ENCODE peak calls at places on chromosomes 13 and 19, in seven cellular contexts. P, N, H, E, X, A and T are unnamed samples. For H3K4me1, the result is how much of the 10 kb centered on the place peaks cover.

GRCh38 chr19:46737275-46737654 is 8.6 kb upstream of the FKRP start:
- DNase-seq in P (no peak), N (no peak), H (no peak), E (no peak), X (no peak), A (no peak), T (no peak)

GRCh38 chr19:43578787-43579186 is 3.2 kb downstream of the PINLYP start:
- DNase-seq in P (no peak), N (no peak), H (no peak), E (no peak), X (no peak), A (no peak), T (no peak)

GRCh38 chr19:53537523-53538377 is at the start of gene ZNF331:
- DNase-seq in P (peak), N (peak), H (peak), E (peak), X (peak), A (no peak), T (peak)

GRCh38 chr19:39325778-39326680 is 5.4 kb upstream of the LRFN1 start:
- DNase-seq in P (no peak), N (peak), H (peak), E (peak), X (peak), A (no peak), T (no peak)

GRCh38 chr13:113938716-113939115 is 35.2 kb downstream of the C13orf46 start:
- DNase-seq in P (no peak), N (peak), H (no peak), E (no peak), X (no peak), A (no peak), T (no peak)

GRCh38 chr13:110308377-110309158 is 1.5 kb downstream of the COL4A2 start:
- DNase-seq in P (peak), N (peak), H (peak), E (peak), X (peak), A (no peak), T (peak)

GRCh38 chr19:2977686-2978466 is 512 bp downstream of the TLE6 start:
- DNase-seq in P (peak), N (no peak), H (no peak), E (no peak), X (no peak), A (no peak), T (no peak)

GRCh38 chr19:1051791-1052190 is 11.9 kb downstream of the ABCA7 start:
- DNase-seq in P (no peak), N (no peak), H (no peak), E (no peak), X (no peak), A (no peak), T (no peak)

GRCh38 chr13:52738719-52739467 is 727 bp downstream of the CNMD start:
- DNase-seq in P (peak), N (no peak), H (peak), E (no peak), X (peak), A (no peak), T (peak)

GRCh38 chr13:99431927-99432636 is 69.2 kb upstream of the TM9SF2 start:
- DNase-seq in P (no peak), N (no peak), H (no peak), E (no peak), X (no peak), A (no peak), T (no peak)

GRCh38 chr19:47284324-47284899 is 9.7 kb downstream of the INAFM1 start:
- DNase-seq in P (peak), N (peak), H (peak), E (peak), X (peak), A (peak), T (peak)

GRCh38 chr19:57241181-57241580 is 749 bp downstream of the ZNF805 start:
- DNase-seq in P (no peak), N (peak), H (peak), E (no peak), X (peak), A (peak), T (peak)

GRCh38 chr13:108657520-108657919 is 28.1 kb downstream of the MYO16 start:
- DNase-seq in P (no peak), N (no peak), H (no peak), E (peak), X (no peak), A (no peak), T (no peak)

GRCh38 chr13:96091164-96091931 is 1.4 kb downstream of the HS6ST3 start:
- DNase-seq in P (peak), N (peak), H (peak), E (no peak), X (peak), A (no peak), T (peak)

GRCh38 chr13:110813646-110814624 is 100.4 kb downstream of the ING1 start:
- DNase-seq in P (no peak), N (no peak), H (no peak), E (no peak), X (no peak), A (no peak), T (no peak)

GRCh38 chr19:17390665-17391370 is 3.2 kb downstream of the CCDC194 start:
- DNase-seq in P (peak), N (peak), H (peak), E (peak), X (peak), A (peak), T (peak)

GRCh38 chr19:43778651-43779050 is 2.1 kb downstream of the KCNN4 start:
- DNase-seq in P (no peak), N (no peak), H (no peak), E (no peak), X (no peak), A (no peak), T (no peak)

GRCh38 chr19:5434970-5435641 is 20.1 kb upstream of the ZNRF4 start:
- DNase-seq in P (no peak), N (no peak), H (no peak), E (peak), X (peak), A (no peak), T (peak)

GRCh38 chr19:31627824-31628223 is 278.6 kb upstream of the TSHZ3 start:
- DNase-seq in P (peak), N (no peak), H (no peak), E (no peak), X (no peak), A (no peak), T (no peak)

GRCh38 chr19:11073568-11073967 is 15.7 kb upstream of the LDLR start:
- DNase-seq in P (no peak), N (no peak), H (no peak), E (no peak), X (no peak), A (no peak), T (no peak)

GRCh38 chr13:51714663-51715168 is 89.2 kb downstream of the DHRS12 start:
- DNase-seq in P (no peak), N (no peak), H (no peak), E (peak), X (peak), A (peak), T (no peak)

GRCh38 chr19:31149306-31149975 is 199.8 kb downstream of the TSHZ3 start:
- DNase-seq in P (peak), N (no peak), H (no peak), E (no peak), X (peak), A (no peak), T (no peak)

GRCh38 chr19:31349160-31349881 is at the start of gene TSHZ3:
- DNase-seq in P (peak), N (peak), H (peak), E (peak), X (peak), A (no peak), T (peak)

GRCh38 chr13:87669379-87669978 is 1.7 kb upstream of the SLITRK5 start:
- DNase-seq in P (peak), N (peak), H (peak), E (peak), X (peak), A (peak), T (peak)

GRCh38 chr13:95267662-95268369 is 33.4 kb downstream of the ABCC4 start:
- DNase-seq in P (no peak), N (no peak), H (no peak), E (peak), X (peak), A (no peak), T (peak)

GRCh38 chr19:18292810-18293641 is 11.6 kb upstream of the JUND start:
- DNase-seq in P (peak), N (peak), H (peak), E (peak), X (peak), A (no peak), T (peak)

GRCh38 chr13:36163809-36164308 is 32.7 kb upstream of the DCLK1 start:
- DNase-seq in P (no peak), N (peak), H (peak), E (peak), X (peak), A (no peak), T (peak)

GRCh38 chr13:70856706-70857105 is 748.5 kb upstream of the KLHL1 start:
- DNase-seq in P (no peak), N (no peak), H (no peak), E (peak), X (no peak), A (no peak), T (peak)

GRCh38 chr13:32639502-32640105 is 53.4 kb downstream of the PDS5B start:
- DNase-seq in P (peak), N (peak), H (peak), E (peak), X (peak), A (peak), T (peak)

DNA sequence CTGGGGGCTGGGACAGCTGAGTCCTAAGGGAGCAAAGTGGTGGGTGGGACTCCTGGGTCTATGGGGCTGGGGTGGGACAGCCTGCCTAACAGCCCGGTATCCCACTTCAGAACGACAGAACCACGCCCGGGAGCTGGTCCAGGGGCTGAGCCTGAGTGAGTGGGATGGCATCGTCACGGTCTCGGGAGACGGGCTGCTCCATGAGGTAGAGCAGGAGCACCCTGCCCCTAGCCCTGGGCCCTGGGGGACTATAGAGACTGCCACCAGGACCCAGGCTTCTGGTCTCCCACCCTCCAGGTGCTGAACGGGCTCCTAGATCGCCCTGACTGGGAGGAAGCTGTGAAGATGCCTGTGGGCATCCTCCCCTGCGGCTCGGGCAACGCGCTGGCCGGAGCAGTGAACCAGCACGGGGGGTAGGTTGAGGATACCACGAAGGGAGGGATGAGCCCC is 8.6 kb downstream of the SPHK2 start:
- DNase-seq in P (no peak), N (no peak), H (no peak), E (no peak), X (no peak), A (no peak), T (peak)
- H3K4me1 ChIP-seq in P (under half), N (under half), H (under half), E (under half), X (under half), A (under half), T (under half)

GRCh38 chr19:29401712-29402421 is 123.9 kb upstream of the VSTM2B start:
- DNase-seq in P (no peak), N (no peak), H (no peak), E (no peak), X (peak), A (no peak), T (no peak)
- TF ChIP-seq EZH2phosphoT487 in P (no peak), N (no peak), H (no peak), E (no peak), X (no peak), A (no peak), T (no peak)

GRCh38 chr13:45398862-45399261 is 19.3 kb downstream of the SLC25A30 start:
- DNase-seq in P (no peak), N (no peak), H (no peak), E (no peak), X (no peak), A (no peak), T (no peak)

GRCh38 chr13:45401306-45401705 is 16.9 kb downstream of the SLC25A30 start:
- DNase-seq in P (no peak), N (no peak), H (no peak), E (no peak), X (no peak), A (no peak), T (no peak)

GRCh38 chr13:45392811-45393210 is 25.4 kb downstream of the SLC25A30 start:
- DNase-seq in P (no peak), N (no peak), H (no peak), E (no peak), X (no peak), A (no peak), T (no peak)

GRCh38 chr13:45393941-45394570 is 24.1 kb downstream of the SLC25A30 start:
- DNase-seq in P (peak), N (peak), H (peak), E (peak), X (peak), A (peak), T (peak)

GRCh38 chr13:45396548-45397095 is 21.6 kb downstream of the SLC25A30 start:
- DNase-seq in P (no peak), N (no peak), H (no peak), E (no peak), X (no peak), A (no peak), T (no peak)
- H3K4me1 ChIP-seq in P (under half), N (under half), H (under half), E (under half), X (under half), A (under half), T (under half)

GRCh38 chr19:13165091-13165997 is 15.1 kb downstream of the IER2 start:
- DNase-seq in P (peak), N (no peak), H (peak), E (peak), X (no peak), A (no peak), T (peak)
- TF ChIP-seq EZH2phosphoT487 in P (no peak), N (no peak), H (no peak), E (no peak), X (no peak), A (no peak), T (no peak)

DNA sequence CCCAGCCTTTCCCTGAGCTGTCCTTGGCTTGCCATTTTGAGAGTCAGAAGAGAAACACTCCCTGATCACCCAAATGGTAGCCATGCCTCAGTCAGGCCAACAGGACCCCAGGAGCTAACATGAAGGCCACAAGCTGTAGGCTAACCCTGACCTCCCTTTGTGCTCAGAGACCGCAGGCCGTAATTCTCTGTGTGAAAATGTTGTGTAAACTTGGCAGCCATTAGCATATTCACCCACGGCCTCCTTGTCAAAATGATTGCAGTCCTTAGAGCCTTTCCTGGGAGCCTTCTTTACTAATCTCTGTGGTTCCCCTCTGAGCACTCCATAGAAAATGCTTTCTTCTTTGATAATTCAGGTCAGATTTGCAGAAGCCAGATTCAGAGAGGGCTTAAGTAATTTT is 418.9 kb downstream of the COG6 start:
- DNase-seq in P (no peak), N (no peak), H (no peak), E (no peak), X (no peak), A (no peak), T (no peak)
- H3K4me1 ChIP-seq in P (under half), N (under half), H (under half), E (under half), X (under half), A (under half), T (under half)

GRCh38 chr13:65787087-65787486 is 1443.0 kb downstream of the PCDH9 start:
- DNase-seq in P (no peak), N (no peak), H (no peak), E (no peak), X (peak), A (no peak), T (no peak)
- TF ChIP-seq EZH2phosphoT487 in P (no peak), N (no peak), H (no peak), E (no peak), X (no peak), A (no peak), T (no peak)

DNA sequence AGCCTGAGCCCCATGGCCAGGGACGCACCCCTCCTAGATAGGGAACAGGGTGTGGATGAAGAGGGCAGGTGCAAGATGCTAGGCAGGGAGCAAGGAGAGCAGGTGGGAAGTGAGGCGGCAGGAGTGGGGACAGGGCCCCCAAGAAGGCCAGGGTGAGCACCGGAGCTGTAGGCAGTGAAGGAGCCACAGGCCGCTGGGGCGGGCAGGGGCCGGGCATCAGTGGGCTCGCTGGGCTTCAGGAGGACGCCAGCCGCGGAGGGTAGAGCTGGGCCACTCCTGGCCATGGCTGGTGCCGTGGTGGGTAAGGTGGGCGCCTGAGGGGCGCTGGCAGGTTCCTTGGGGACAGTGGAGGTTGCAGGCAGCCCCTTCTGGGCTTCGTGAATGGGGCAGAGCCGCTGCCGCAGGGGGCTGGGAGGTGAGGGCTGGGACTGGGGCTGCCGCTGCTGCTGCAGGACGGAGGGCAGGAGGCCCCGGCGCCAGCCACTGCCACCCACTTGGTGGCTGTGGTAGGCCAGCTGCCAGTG is 2.2 kb downstream of the NKPD1 start:
- DNase-seq in P (no peak), N (no peak), H (no peak), E (no peak), X (no peak), A (no peak), T (no peak)
- H3K4me1 ChIP-seq in P (under half), N (under half), H (under half), E (under half), X (under half), A (under half), T (under half)